ENCODE peak calls at places on chromosomes 4 and X, in ten cellular contexts. One of them, this sample, is unnamed.

GRCh38 chr4:8675383-8675782 is 82.8 kb downstream of the CPZ start:
- DNase-seq in endothelial cell: peak; percentile 77
- DNase-seq in HT1080: peak; percentile 25
- DNase-seq in amniotic stem cell: no peak
- DNase-seq in stimulated activated naive B cell treated with anti-CD40 and anti-IgM and Interleukin-4, amounts not matched to agents 10 μg/mL and 1 μg/mL and 100 μg/mL, for 72 hours: no peak
- DNase-seq in neural progenitor cell: peak; percentile 91
- DNase-seq in hippocampal formation: no peak
- DNase-seq in fibroblast of lung: no peak
- DNase-seq in GM10248: no peak
- DNase-seq in cardiac muscle cell: peak; percentile 19
- DNase-seq in this sample: no peak

GRCh38 chrX:7347465-7347864 is 199.5 kb upstream of the PUDP start:
- DNase-seq in endothelial cell: no peak
- DNase-seq in HT1080: no peak
- DNase-seq in amniotic stem cell: no peak
- DNase-seq in stimulated activated naive B cell treated with anti-CD40 and anti-IgM and Interleukin-4, amounts not matched to agents 10 μg/mL and 1 μg/mL and 100 μg/mL, for 72 hours: no peak
- DNase-seq in neural progenitor cell: no peak
- DNase-seq in hippocampal formation: no peak
- DNase-seq in fibroblast of lung: no peak
- DNase-seq in GM10248: no peak
- DNase-seq in cardiac muscle cell: no peak
- DNase-seq in this sample: no peak

GRCh38 chrX:54423161-54423888 is 16.9 kb upstream of the TSR2 start:
- DNase-seq in endothelial cell: peak; percentile 18
- DNase-seq in HT1080: no peak
- DNase-seq in amniotic stem cell: no peak
- DNase-seq in stimulated activated naive B cell treated with anti-CD40 and anti-IgM and Interleukin-4, amounts not matched to agents 10 μg/mL and 1 μg/mL and 100 μg/mL, for 72 hours: no peak
- DNase-seq in neural progenitor cell: peak; percentile 63
- DNase-seq in hippocampal formation: no peak
- DNase-seq in fibroblast of lung: no peak
- DNase-seq in GM10248: peak; percentile 39
- DNase-seq in cardiac muscle cell: peak; percentile 10
- DNase-seq in this sample: no peak

GRCh38 chr4:152972821-152973613 is 36.9 kb downstream of the FHDC1 start:
- DNase-seq in endothelial cell: no peak
- DNase-seq in HT1080: peak; percentile 84
- DNase-seq in amniotic stem cell: peak; percentile 87
- DNase-seq in stimulated activated naive B cell treated with anti-CD40 and anti-IgM and Interleukin-4, amounts not matched to agents 10 μg/mL and 1 μg/mL and 100 μg/mL, for 72 hours: no peak
- DNase-seq in neural progenitor cell: no peak
- DNase-seq in hippocampal formation: no peak
- DNase-seq in fibroblast of lung: peak; percentile 79
- DNase-seq in GM10248: no peak
- DNase-seq in cardiac muscle cell: peak; percentile 89
- DNase-seq in this sample: peak; percentile 74

GRCh38 chr4:8540072-8540471 is 40.1 kb upstream of the GPR78 start:
- DNase-seq in endothelial cell: no peak
- DNase-seq in HT1080: no peak
- DNase-seq in amniotic stem cell: no peak
- DNase-seq in stimulated activated naive B cell treated with anti-CD40 and anti-IgM and Interleukin-4, amounts not matched to agents 10 μg/mL and 1 μg/mL and 100 μg/mL, for 72 hours: no peak
- DNase-seq in neural progenitor cell: no peak
- DNase-seq in hippocampal formation: no peak
- DNase-seq in fibroblast of lung: no peak
- DNase-seq in GM10248: no peak
- DNase-seq in cardiac muscle cell: no peak
- DNase-seq in this sample: no peak

GRCh38 chr4:186651181-186651603 is 72.5 kb downstream of the FAT1 start:
- DNase-seq in endothelial cell: no peak
- DNase-seq in HT1080: no peak
- DNase-seq in amniotic stem cell: no peak
- DNase-seq in stimulated activated naive B cell treated with anti-CD40 and anti-IgM and Interleukin-4, amounts not matched to agents 10 μg/mL and 1 μg/mL and 100 μg/mL, for 72 hours: no peak
- DNase-seq in neural progenitor cell: peak; percentile 25
- DNase-seq in hippocampal formation: no peak
- DNase-seq in fibroblast of lung: no peak
- DNase-seq in GM10248: no peak
- DNase-seq in cardiac muscle cell: no peak
- DNase-seq in this sample: no peak

GRCh38 chr4:138981930-138982390 is 33.6 kb upstream of the NOCT start:
- DNase-seq in endothelial cell: no peak
- DNase-seq in HT1080: no peak
- DNase-seq in amniotic stem cell: no peak
- DNase-seq in stimulated activated naive B cell treated with anti-CD40 and anti-IgM and Interleukin-4, amounts not matched to agents 10 μg/mL and 1 μg/mL and 100 μg/mL, for 72 hours: no peak
- DNase-seq in neural progenitor cell: no peak
- DNase-seq in hippocampal formation: peak; percentile 78
- DNase-seq in fibroblast of lung: peak; percentile 95
- DNase-seq in GM10248: no peak
- DNase-seq in cardiac muscle cell: peak; percentile 93
- DNase-seq in this sample: no peak

GRCh38 chr4:8770518-8771257 is 101.0 kb downstream of the HMX1 start:
- DNase-seq in endothelial cell: no peak
- DNase-seq in HT1080: no peak
- DNase-seq in amniotic stem cell: no peak
- DNase-seq in stimulated activated naive B cell treated with anti-CD40 and anti-IgM and Interleukin-4, amounts not matched to agents 10 μg/mL and 1 μg/mL and 100 μg/mL, for 72 hours: no peak
- DNase-seq in neural progenitor cell: peak; percentile 43
- DNase-seq in hippocampal formation: no peak
- DNase-seq in fibroblast of lung: no peak
- DNase-seq in GM10248: no peak
- DNase-seq in cardiac muscle cell: no peak
- DNase-seq in this sample: no peak

GRCh38 chrX:103101280-103102042 is 8.5 kb upstream of the NXF3 start:
- DNase-seq in endothelial cell: no peak
- DNase-seq in HT1080: no peak
- DNase-seq in amniotic stem cell: no peak
- DNase-seq in stimulated activated naive B cell treated with anti-CD40 and anti-IgM and Interleukin-4, amounts not matched to agents 10 μg/mL and 1 μg/mL and 100 μg/mL, for 72 hours: no peak
- DNase-seq in neural progenitor cell: peak; percentile 54
- DNase-seq in hippocampal formation: no peak
- DNase-seq in fibroblast of lung: no peak
- DNase-seq in GM10248: no peak
- DNase-seq in cardiac muscle cell: peak; percentile 56
- DNase-seq in this sample: no peak

GRCh38 chrX:121649414-121649813 is 602.0 kb downstream of the GLUD2 start:
- DNase-seq in endothelial cell: no peak
- DNase-seq in HT1080: no peak
- DNase-seq in amniotic stem cell: no peak
- DNase-seq in stimulated activated naive B cell treated with anti-CD40 and anti-IgM and Interleukin-4, amounts not matched to agents 10 μg/mL and 1 μg/mL and 100 μg/mL, for 72 hours: no peak
- DNase-seq in neural progenitor cell: no peak
- DNase-seq in hippocampal formation: no peak
- DNase-seq in fibroblast of lung: no peak
- DNase-seq in GM10248: peak; percentile 15
- DNase-seq in cardiac muscle cell: no peak
- DNase-seq in this sample: no peak

GRCh38 chr4:1187182-1187581 is 14.8 kb upstream of the SPON2 start:
- DNase-seq in endothelial cell: no peak
- DNase-seq in HT1080: no peak
- DNase-seq in amniotic stem cell: no peak
- DNase-seq in stimulated activated naive B cell treated with anti-CD40 and anti-IgM and Interleukin-4, amounts not matched to agents 10 μg/mL and 1 μg/mL and 100 μg/mL, for 72 hours: peak; percentile 1
- DNase-seq in neural progenitor cell: no peak
- DNase-seq in hippocampal formation: no peak
- DNase-seq in fibroblast of lung: peak; percentile 43
- DNase-seq in GM10248: no peak
- DNase-seq in cardiac muscle cell: no peak
- DNase-seq in this sample: peak; percentile 13

GRCh38 chr4:181418491-181418890 is 824.7 kb upstream of the TENM3 start:
- DNase-seq in endothelial cell: no peak
- DNase-seq in HT1080: no peak
- DNase-seq in amniotic stem cell: no peak
- DNase-seq in stimulated activated naive B cell treated with anti-CD40 and anti-IgM and Interleukin-4, amounts not matched to agents 10 μg/mL and 1 μg/mL and 100 μg/mL, for 72 hours: no peak
- DNase-seq in neural progenitor cell: peak; percentile 13
- DNase-seq in hippocampal formation: no peak
- DNase-seq in fibroblast of lung: no peak
- DNase-seq in GM10248: no peak
- DNase-seq in cardiac muscle cell: no peak
- DNase-seq in this sample: no peak

GRCh38 chr4:142824368-142824767 is 21.7 kb downstream of the INPP4B start:
- DNase-seq in endothelial cell: no peak
- DNase-seq in HT1080: no peak
- DNase-seq in amniotic stem cell: peak; percentile 21
- DNase-seq in stimulated activated naive B cell treated with anti-CD40 and anti-IgM and Interleukin-4, amounts not matched to agents 10 μg/mL and 1 μg/mL and 100 μg/mL, for 72 hours: no peak
- DNase-seq in neural progenitor cell: no peak
- DNase-seq in hippocampal formation: no peak
- DNase-seq in fibroblast of lung: peak; percentile 32
- DNase-seq in GM10248: no peak
- DNase-seq in cardiac muscle cell: peak; percentile 34
- DNase-seq in this sample: no peak

GRCh38 chr4:155207534-155208257 is 740 bp upstream of the NPY2R start:
- DNase-seq in endothelial cell: peak; percentile 58
- DNase-seq in HT1080: peak; percentile 62
- DNase-seq in amniotic stem cell: no peak
- DNase-seq in stimulated activated naive B cell treated with anti-CD40 and anti-IgM and Interleukin-4, amounts not matched to agents 10 μg/mL and 1 μg/mL and 100 μg/mL, for 72 hours: no peak
- DNase-seq in neural progenitor cell: peak; percentile 83
- DNase-seq in hippocampal formation: no peak
- DNase-seq in fibroblast of lung: no peak
- DNase-seq in GM10248: no peak
- DNase-seq in cardiac muscle cell: peak; percentile 17
- DNase-seq in this sample: peak; percentile 41

GRCh38 chr4:89482926-89483595 is 175.5 kb upstream of the GPRIN3 start:
- DNase-seq in endothelial cell: no peak
- DNase-seq in HT1080: peak; percentile 51
- DNase-seq in amniotic stem cell: no peak
- DNase-seq in stimulated activated naive B cell treated with anti-CD40 and anti-IgM and Interleukin-4, amounts not matched to agents 10 μg/mL and 1 μg/mL and 100 μg/mL, for 72 hours: no peak
- DNase-seq in neural progenitor cell: no peak
- DNase-seq in hippocampal formation: no peak
- DNase-seq in fibroblast of lung: peak; percentile 9
- DNase-seq in GM10248: no peak
- DNase-seq in cardiac muscle cell: no peak
- DNase-seq in this sample: no peak

GRCh38 chr4:156584100-156584499 is 387.5 kb downstream of the PDGFC start:
- DNase-seq in endothelial cell: no peak
- DNase-seq in HT1080: no peak
- DNase-seq in amniotic stem cell: no peak
- DNase-seq in stimulated activated naive B cell treated with anti-CD40 and anti-IgM and Interleukin-4, amounts not matched to agents 10 μg/mL and 1 μg/mL and 100 μg/mL, for 72 hours: no peak
- DNase-seq in neural progenitor cell: no peak
- DNase-seq in hippocampal formation: no peak
- DNase-seq in fibroblast of lung: no peak
- DNase-seq in GM10248: no peak
- DNase-seq in cardiac muscle cell: peak; percentile 52
- DNase-seq in this sample: no peak

GRCh38 chrX:110162867-110163266 is 155.0 kb downstream of the AMMECR1 start:
- DNase-seq in endothelial cell: no peak
- DNase-seq in HT1080: no peak
- DNase-seq in amniotic stem cell: no peak
- DNase-seq in stimulated activated naive B cell treated with anti-CD40 and anti-IgM and Interleukin-4, amounts not matched to agents 10 μg/mL and 1 μg/mL and 100 μg/mL, for 72 hours: no peak
- DNase-seq in neural progenitor cell: no peak
- DNase-seq in hippocampal formation: no peak
- DNase-seq in fibroblast of lung: no peak
- DNase-seq in GM10248: no peak
- DNase-seq in cardiac muscle cell: no peak
- DNase-seq in this sample: no peak

GRCh38 chrX:147875866-147876596 is 35.7 kb upstream of the FMR1 start:
- DNase-seq in endothelial cell: no peak
- DNase-seq in HT1080: no peak
- DNase-seq in amniotic stem cell: no peak
- DNase-seq in stimulated activated naive B cell treated with anti-CD40 and anti-IgM and Interleukin-4, amounts not matched to agents 10 μg/mL and 1 μg/mL and 100 μg/mL, for 72 hours: no peak
- DNase-seq in neural progenitor cell: no peak
- DNase-seq in hippocampal formation: no peak
- DNase-seq in fibroblast of lung: no peak
- DNase-seq in GM10248: no peak
- DNase-seq in cardiac muscle cell: peak; percentile 44
- DNase-seq in this sample: no peak

GRCh38 chr4:187227907-187228699 is 504.4 kb upstream of the FAT1 start:
- DNase-seq in endothelial cell: no peak
- DNase-seq in HT1080: no peak
- DNase-seq in amniotic stem cell: no peak
- DNase-seq in stimulated activated naive B cell treated with anti-CD40 and anti-IgM and Interleukin-4, amounts not matched to agents 10 μg/mL and 1 μg/mL and 100 μg/mL, for 72 hours: no peak
- DNase-seq in neural progenitor cell: peak; percentile 16
- DNase-seq in hippocampal formation: no peak
- DNase-seq in fibroblast of lung: no peak
- DNase-seq in GM10248: no peak
- DNase-seq in cardiac muscle cell: no peak
- DNase-seq in this sample: no peak

GRCh38 chr4:47209833-47210232 is 178.5 kb downstream of the GABRB1 start:
- DNase-seq in endothelial cell: no peak
- DNase-seq in HT1080: peak; percentile 92
- DNase-seq in amniotic stem cell: peak; percentile 20
- DNase-seq in stimulated activated naive B cell treated with anti-CD40 and anti-IgM and Interleukin-4, amounts not matched to agents 10 μg/mL and 1 μg/mL and 100 μg/mL, for 72 hours: no peak
- DNase-seq in neural progenitor cell: no peak
- DNase-seq in hippocampal formation: no peak
- DNase-seq in fibroblast of lung: peak; percentile 71
- DNase-seq in GM10248: no peak
- DNase-seq in cardiac muscle cell: peak; percentile 38
- DNase-seq in this sample: no peak

GRCh38 chr4:10123227-10124101 is 6.9 kb upstream of the WDR1 start:
- DNase-seq in endothelial cell: peak; percentile 41
- DNase-seq in HT1080: peak; percentile 76
- DNase-seq in amniotic stem cell: no peak
- DNase-seq in stimulated activated naive B cell treated with anti-CD40 and anti-IgM and Interleukin-4, amounts not matched to agents 10 μg/mL and 1 μg/mL and 100 μg/mL, for 72 hours: no peak
- DNase-seq in neural progenitor cell: peak; percentile 67
- DNase-seq in hippocampal formation: no peak
- DNase-seq in fibroblast of lung: peak; percentile 49
- DNase-seq in GM10248: no peak
- DNase-seq in cardiac muscle cell: peak; percentile 68
- DNase-seq in this sample: no peak

GRCh38 chr4:176302283-176303275 is 17.2 kb upstream of the SPCS3 start:
- DNase-seq in endothelial cell: no peak
- DNase-seq in HT1080: peak; percentile 78
- DNase-seq in amniotic stem cell: peak; percentile 49
- DNase-seq in stimulated activated naive B cell treated with anti-CD40 and anti-IgM and Interleukin-4, amounts not matched to agents 10 μg/mL and 1 μg/mL and 100 μg/mL, for 72 hours: no peak
- DNase-seq in neural progenitor cell: no peak
- DNase-seq in hippocampal formation: no peak
- DNase-seq in fibroblast of lung: peak; percentile 83
- DNase-seq in GM10248: no peak
- DNase-seq in cardiac muscle cell: peak; percentile 70
- DNase-seq in this sample: no peak

GRCh38 chrX:18619288-18619687 is 52.6 kb downstream of the RS1 start:
- DNase-seq in endothelial cell: no peak
- DNase-seq in HT1080: no peak
- DNase-seq in amniotic stem cell: no peak
- DNase-seq in stimulated activated naive B cell treated with anti-CD40 and anti-IgM and Interleukin-4, amounts not matched to agents 10 μg/mL and 1 μg/mL and 100 μg/mL, for 72 hours: no peak
- DNase-seq in neural progenitor cell: no peak
- DNase-seq in hippocampal formation: no peak
- DNase-seq in fibroblast of lung: no peak
- DNase-seq in GM10248: no peak
- DNase-seq in cardiac muscle cell: no peak
- DNase-seq in this sample: no peak

GRCh38 chr4:52197351-52197750 is 146.2 kb downstream of the SPATA18 start:
- DNase-seq in endothelial cell: no peak
- DNase-seq in HT1080: no peak
- DNase-seq in amniotic stem cell: no peak
- DNase-seq in stimulated activated naive B cell treated with anti-CD40 and anti-IgM and Interleukin-4, amounts not matched to agents 10 μg/mL and 1 μg/mL and 100 μg/mL, for 72 hours: no peak
- DNase-seq in neural progenitor cell: no peak
- DNase-seq in hippocampal formation: no peak
- DNase-seq in fibroblast of lung: no peak
- DNase-seq in GM10248: no peak
- DNase-seq in cardiac muscle cell: no peak
- DNase-seq in this sample: no peak

GRCh38 chr4:103098746-103099421 is 750 bp downstream of the BDH2 start:
- DNase-seq in endothelial cell: no peak
- DNase-seq in HT1080: no peak
- DNase-seq in amniotic stem cell: no peak
- DNase-seq in stimulated activated naive B cell treated with anti-CD40 and anti-IgM and Interleukin-4, amounts not matched to agents 10 μg/mL and 1 μg/mL and 100 μg/mL, for 72 hours: no peak
- DNase-seq in neural progenitor cell: no peak
- DNase-seq in hippocampal formation: no peak
- DNase-seq in fibroblast of lung: peak; percentile 33
- DNase-seq in GM10248: no peak
- DNase-seq in cardiac muscle cell: peak; percentile 44
- DNase-seq in this sample: no peak

GRCh38 chr4:123786955-123787354 is 390.4 kb downstream of the SPRY1 start:
- DNase-seq in endothelial cell: no peak
- DNase-seq in HT1080: no peak
- DNase-seq in amniotic stem cell: no peak
- DNase-seq in stimulated activated naive B cell treated with anti-CD40 and anti-IgM and Interleukin-4, amounts not matched to agents 10 μg/mL and 1 μg/mL and 100 μg/mL, for 72 hours: no peak
- DNase-seq in neural progenitor cell: peak; percentile 9
- DNase-seq in hippocampal formation: no peak
- DNase-seq in fibroblast of lung: peak; percentile 77
- DNase-seq in GM10248: no peak
- DNase-seq in cardiac muscle cell: peak; percentile 41
- DNase-seq in this sample: no peak